ENCODE peak calls at places on chromosomes 3 and 15, in five cellular contexts. Z is C1 segment of cervical spinal cord; C is activated T-helper 1 cell treated with anti-CD3 and anti-CD28 coated beads, Interleukin-12 subunit alpha, Interleukin-12 subunit beta, Interleukin-2, Interleukin-4 antibody, amounts not matched to agents 30 ng/mL and 10 ng/mL and 1 ng/mL, durations not matched to agents 14 hours and 24 hours and 36 hours; K is HTR-8/SVneo; S is BJ. J is an unnamed sample.
A peak's percentile ranks its signal among the peaks of the same experiment; 100 is the strongest.

GRCh38 chr3:12948371-12948770 is 107.0 kb upstream of the RPL32 start:
- DNase-seq in Z (no peak), C (no peak), K (no peak), S (peak; percentile 33), J (no peak)

GRCh38 chr15:64464271-64465005 is 4.1 kb downstream of the ZNF609 start:
- DNase-seq in Z (no peak), C (no peak), K (no peak), S (no peak), J (no peak)

GRCh38 chr15:33188654-33189257 is 5.8 kb downstream of the FMN1 start:
- DNase-seq in Z (no peak), C (no peak), K (no peak), S (no peak), J (no peak)

GRCh38 chr3:52830535-52831258 is at the start of gene ITIH4:
- DNase-seq in Z (no peak), C (no peak), K (no peak), S (no peak), J (no peak)

GRCh38 chr15:80442728-80443403 is 38.7 kb downstream of the ARNT2 start:
- DNase-seq in Z (no peak), C (no peak), K (no peak), S (no peak), J (no peak)

GRCh38 chr3:52829482-52829881 is 990 bp downstream of the ITIH4 start:
- DNase-seq in Z (no peak), C (no peak), K (no peak), S (no peak), J (no peak)

GRCh38 chr3:149839874-149840273 is 26.9 kb downstream of the RNF13 start:
- DNase-seq in Z (no peak), C (no peak), K (no peak), S (no peak), J (no peak)

GRCh38 chr15:49964071-49964470 is 155.0 kb downstream of the ATP8B4 start:
- DNase-seq in Z (no peak), C (no peak), K (no peak), S (no peak), J (no peak)

GRCh38 chr3:110400315-110400714 is 671.3 kb upstream of the NECTIN3 start:
- DNase-seq in Z (no peak), C (no peak), K (no peak), S (no peak), J (no peak)

GRCh38 chr15:80773122-80773551 is 6.0 kb upstream of the CEMIP start:
- DNase-seq in Z (no peak), C (no peak), K (no peak), S (peak; percentile 64), J (no peak)

GRCh38 chr3:129001101-129001816 is at the start of gene EFCC1:
- DNase-seq in Z (no peak), C (no peak), K (peak; percentile 34), S (no peak), J (no peak)

J was measured in right atrium auricular region.